ENCODE peak calls at places on chromosomes 6 and 20, in six cellular contexts. One of them, this sample, is unnamed.

GRCh38 chr20:9503530-9504251 is 10.7 kb upstream of the LAMP5 start:
- DNase-seq in stimulated activated naive B cell treated with anti-CD40 and anti-IgM and Interleukin-4, amounts not matched to agents 10 μg/mL and 1 μg/mL and 100 μg/mL, for 72 hours: no peak
- DNase-seq in CD8-positive, alpha-beta T cell: no peak
- DNase-seq in KBM-7: peak; percentile 7
- DNase-seq in left colon: no peak
- DNase-seq in fibroblast of the aortic adventitia: no peak
- DNase-seq in this sample: no peak

GRCh38 chr6:170263410-170263809 is 27.5 kb downstream of the DLL1 start:
- DNase-seq in stimulated activated naive B cell treated with anti-CD40 and anti-IgM and Interleukin-4, amounts not matched to agents 10 μg/mL and 1 μg/mL and 100 μg/mL, for 72 hours: no peak
- DNase-seq in CD8-positive, alpha-beta T cell: no peak
- DNase-seq in KBM-7: no peak
- DNase-seq in left colon: no peak
- DNase-seq in fibroblast of the aortic adventitia: no peak
- DNase-seq in this sample: no peak

GRCh38 chr6:70627500-70628254 is 40.0 kb upstream of the SMAP1 start:
- DNase-seq in stimulated activated naive B cell treated with anti-CD40 and anti-IgM and Interleukin-4, amounts not matched to agents 10 μg/mL and 1 μg/mL and 100 μg/mL, for 72 hours: no peak
- DNase-seq in CD8-positive, alpha-beta T cell: no peak
- DNase-seq in KBM-7: no peak
- DNase-seq in left colon: no peak
- DNase-seq in fibroblast of the aortic adventitia: no peak
- DNase-seq in this sample: no peak

GRCh38 chr6:152185158-152185574 is 377.7 kb downstream of the ESR1 start:
- DNase-seq in stimulated activated naive B cell treated with anti-CD40 and anti-IgM and Interleukin-4, amounts not matched to agents 10 μg/mL and 1 μg/mL and 100 μg/mL, for 72 hours: no peak
- DNase-seq in CD8-positive, alpha-beta T cell: no peak
- DNase-seq in KBM-7: no peak
- DNase-seq in left colon: no peak
- DNase-seq in fibroblast of the aortic adventitia: no peak
- DNase-seq in this sample: no peak

GRCh38 chr6:105974981-105975380 is 111.2 kb upstream of the PRDM1 start:
- DNase-seq in stimulated activated naive B cell treated with anti-CD40 and anti-IgM and Interleukin-4, amounts not matched to agents 10 μg/mL and 1 μg/mL and 100 μg/mL, for 72 hours: no peak
- DNase-seq in CD8-positive, alpha-beta T cell: no peak
- DNase-seq in KBM-7: no peak
- DNase-seq in left colon: no peak
- DNase-seq in fibroblast of the aortic adventitia: no peak
- DNase-seq in this sample: no peak

GRCh38 chr6:118709859-118710350 is 58.5 kb upstream of the CEP85L start:
- DNase-seq in stimulated activated naive B cell treated with anti-CD40 and anti-IgM and Interleukin-4, amounts not matched to agents 10 μg/mL and 1 μg/mL and 100 μg/mL, for 72 hours: peak; percentile 62
- DNase-seq in CD8-positive, alpha-beta T cell: peak; percentile 67
- DNase-seq in KBM-7: peak; percentile 95
- DNase-seq in left colon: peak; percentile 46
- DNase-seq in fibroblast of the aortic adventitia: no peak
- DNase-seq in this sample: peak; percentile 87

GRCh38 chr6:144714031-144714732 is 429.0 kb downstream of the UTRN start:
- DNase-seq in stimulated activated naive B cell treated with anti-CD40 and anti-IgM and Interleukin-4, amounts not matched to agents 10 μg/mL and 1 μg/mL and 100 μg/mL, for 72 hours: no peak
- DNase-seq in CD8-positive, alpha-beta T cell: no peak
- DNase-seq in KBM-7: no peak
- DNase-seq in left colon: no peak
- DNase-seq in fibroblast of the aortic adventitia: no peak
- DNase-seq in this sample: no peak

GRCh38 chr6:112639436-112639835 is 292.3 kb downstream of the RFPL4B start:
- DNase-seq in stimulated activated naive B cell treated with anti-CD40 and anti-IgM and Interleukin-4, amounts not matched to agents 10 μg/mL and 1 μg/mL and 100 μg/mL, for 72 hours: no peak
- DNase-seq in CD8-positive, alpha-beta T cell: no peak
- DNase-seq in KBM-7: no peak
- DNase-seq in left colon: no peak
- DNase-seq in fibroblast of the aortic adventitia: peak; percentile 54
- DNase-seq in this sample: peak; percentile 63

GRCh38 chr6:52317841-52318581 is 33.5 kb upstream of the MCM3 start:
- DNase-seq in stimulated activated naive B cell treated with anti-CD40 and anti-IgM and Interleukin-4, amounts not matched to agents 10 μg/mL and 1 μg/mL and 100 μg/mL, for 72 hours: no peak
- DNase-seq in CD8-positive, alpha-beta T cell: no peak
- DNase-seq in KBM-7: peak; percentile 22
- DNase-seq in left colon: no peak
- DNase-seq in fibroblast of the aortic adventitia: peak; percentile 68
- DNase-seq in this sample: peak; percentile 42

GRCh38 chr6:93036835-93037234 is 382.5 kb downstream of the EPHA7 start:
- DNase-seq in stimulated activated naive B cell treated with anti-CD40 and anti-IgM and Interleukin-4, amounts not matched to agents 10 μg/mL and 1 μg/mL and 100 μg/mL, for 72 hours: no peak
- DNase-seq in CD8-positive, alpha-beta T cell: no peak
- DNase-seq in KBM-7: peak; percentile 25
- DNase-seq in left colon: no peak
- DNase-seq in fibroblast of the aortic adventitia: peak; percentile 5
- DNase-seq in this sample: peak; percentile 12

GRCh38 chr6:160513836-160514235 is 150.2 kb downstream of the LPA start:
- DNase-seq in stimulated activated naive B cell treated with anti-CD40 and anti-IgM and Interleukin-4, amounts not matched to agents 10 μg/mL and 1 μg/mL and 100 μg/mL, for 72 hours: no peak
- DNase-seq in CD8-positive, alpha-beta T cell: no peak
- DNase-seq in KBM-7: no peak
- DNase-seq in left colon: no peak
- DNase-seq in fibroblast of the aortic adventitia: no peak
- DNase-seq in this sample: peak; percentile 22

GRCh38 chr20:25398363-25399037 is 7.9 kb upstream of the ABHD12 start:
- DNase-seq in stimulated activated naive B cell treated with anti-CD40 and anti-IgM and Interleukin-4, amounts not matched to agents 10 μg/mL and 1 μg/mL and 100 μg/mL, for 72 hours: no peak
- DNase-seq in CD8-positive, alpha-beta T cell: no peak
- DNase-seq in KBM-7: no peak
- DNase-seq in left colon: no peak
- DNase-seq in fibroblast of the aortic adventitia: no peak
- DNase-seq in this sample: no peak

GRCh38 chr20:9415426-9415825 is 99.0 kb upstream of the LAMP5 start:
- DNase-seq in stimulated activated naive B cell treated with anti-CD40 and anti-IgM and Interleukin-4, amounts not matched to agents 10 μg/mL and 1 μg/mL and 100 μg/mL, for 72 hours: no peak
- DNase-seq in CD8-positive, alpha-beta T cell: no peak
- DNase-seq in KBM-7: no peak
- DNase-seq in left colon: no peak
- DNase-seq in fibroblast of the aortic adventitia: no peak
- DNase-seq in this sample: no peak

GRCh38 chr6:157779705-157780604 is 43.1 kb upstream of the SNX9 start:
- DNase-seq in stimulated activated naive B cell treated with anti-CD40 and anti-IgM and Interleukin-4, amounts not matched to agents 10 μg/mL and 1 μg/mL and 100 μg/mL, for 72 hours: no peak
- DNase-seq in CD8-positive, alpha-beta T cell: no peak
- DNase-seq in KBM-7: no peak
- DNase-seq in left colon: no peak
- DNase-seq in fibroblast of the aortic adventitia: peak; percentile 16
- DNase-seq in this sample: peak; percentile 34

GRCh38 chr6:37141291-37142046 is 28.5 kb upstream of the PIM1 start:
- DNase-seq in stimulated activated naive B cell treated with anti-CD40 and anti-IgM and Interleukin-4, amounts not matched to agents 10 μg/mL and 1 μg/mL and 100 μg/mL, for 72 hours: no peak
- DNase-seq in CD8-positive, alpha-beta T cell: no peak
- DNase-seq in KBM-7: no peak
- DNase-seq in left colon: no peak
- DNase-seq in fibroblast of the aortic adventitia: peak; percentile 77
- DNase-seq in this sample: peak; percentile 84

GRCh38 chr20:11001767-11002540 is 328.2 kb upstream of the JAG1 start:
- DNase-seq in stimulated activated naive B cell treated with anti-CD40 and anti-IgM and Interleukin-4, amounts not matched to agents 10 μg/mL and 1 μg/mL and 100 μg/mL, for 72 hours: no peak
- DNase-seq in CD8-positive, alpha-beta T cell: no peak
- DNase-seq in KBM-7: no peak
- DNase-seq in left colon: no peak
- DNase-seq in fibroblast of the aortic adventitia: no peak
- DNase-seq in this sample: peak; percentile 72

GRCh38 chr6:159513914-159514313 is 179.1 kb downstream of the SOD2 start:
- DNase-seq in stimulated activated naive B cell treated with anti-CD40 and anti-IgM and Interleukin-4, amounts not matched to agents 10 μg/mL and 1 μg/mL and 100 μg/mL, for 72 hours: no peak
- DNase-seq in CD8-positive, alpha-beta T cell: no peak
- DNase-seq in KBM-7: no peak
- DNase-seq in left colon: no peak
- DNase-seq in fibroblast of the aortic adventitia: no peak
- DNase-seq in this sample: no peak

GRCh38 chr20:63331741-63332400 is 29.3 kb downstream of the CHRNA4 start:
- DNase-seq in stimulated activated naive B cell treated with anti-CD40 and anti-IgM and Interleukin-4, amounts not matched to agents 10 μg/mL and 1 μg/mL and 100 μg/mL, for 72 hours: no peak
- DNase-seq in CD8-positive, alpha-beta T cell: no peak
- DNase-seq in KBM-7: no peak
- DNase-seq in left colon: no peak
- DNase-seq in fibroblast of the aortic adventitia: no peak
- DNase-seq in this sample: no peak

GRCh38 chr6:2503816-2504494 is 246.8 kb downstream of the MYLK4 start:
- DNase-seq in stimulated activated naive B cell treated with anti-CD40 and anti-IgM and Interleukin-4, amounts not matched to agents 10 μg/mL and 1 μg/mL and 100 μg/mL, for 72 hours: no peak
- DNase-seq in CD8-positive, alpha-beta T cell: no peak
- DNase-seq in KBM-7: no peak
- DNase-seq in left colon: no peak
- DNase-seq in fibroblast of the aortic adventitia: no peak
- DNase-seq in this sample: peak; percentile 53

GRCh38 chr20:46970937-46971630 is 76.4 kb downstream of the EYA2 start:
- DNase-seq in stimulated activated naive B cell treated with anti-CD40 and anti-IgM and Interleukin-4, amounts not matched to agents 10 μg/mL and 1 μg/mL and 100 μg/mL, for 72 hours: no peak
- DNase-seq in CD8-positive, alpha-beta T cell: no peak
- DNase-seq in KBM-7: no peak
- DNase-seq in left colon: no peak
- DNase-seq in fibroblast of the aortic adventitia: peak; percentile 91
- DNase-seq in this sample: peak; percentile 79

GRCh38 chr6:109486068-109486467 is 3.0 kb upstream of the ZBTB24 start:
- DNase-seq in stimulated activated naive B cell treated with anti-CD40 and anti-IgM and Interleukin-4, amounts not matched to agents 10 μg/mL and 1 μg/mL and 100 μg/mL, for 72 hours: no peak
- DNase-seq in CD8-positive, alpha-beta T cell: no peak
- DNase-seq in KBM-7: no peak
- DNase-seq in left colon: peak; percentile 41
- DNase-seq in fibroblast of the aortic adventitia: no peak
- DNase-seq in this sample: no peak

GRCh38 chr6:14638932-14639875 is 521.6 kb downstream of the CD83 start:
- DNase-seq in stimulated activated naive B cell treated with anti-CD40 and anti-IgM and Interleukin-4, amounts not matched to agents 10 μg/mL and 1 μg/mL and 100 μg/mL, for 72 hours: peak; percentile 42
- DNase-seq in CD8-positive, alpha-beta T cell: no peak
- DNase-seq in KBM-7: peak; percentile 70
- DNase-seq in left colon: no peak
- DNase-seq in fibroblast of the aortic adventitia: peak; percentile 39
- DNase-seq in this sample: peak; percentile 52

GRCh38 chr6:16824804-16825777 is 63.8 kb upstream of the ATXN1 start:
- DNase-seq in stimulated activated naive B cell treated with anti-CD40 and anti-IgM and Interleukin-4, amounts not matched to agents 10 μg/mL and 1 μg/mL and 100 μg/mL, for 72 hours: peak; percentile 16
- DNase-seq in CD8-positive, alpha-beta T cell: no peak
- DNase-seq in KBM-7: peak; percentile 41
- DNase-seq in left colon: no peak
- DNase-seq in fibroblast of the aortic adventitia: no peak
- DNase-seq in this sample: no peak

GRCh38 chr20:24296477-24297380 is 172.7 kb upstream of the SYNDIG1 start:
- DNase-seq in stimulated activated naive B cell treated with anti-CD40 and anti-IgM and Interleukin-4, amounts not matched to agents 10 μg/mL and 1 μg/mL and 100 μg/mL, for 72 hours: no peak
- DNase-seq in CD8-positive, alpha-beta T cell: no peak
- DNase-seq in KBM-7: no peak
- DNase-seq in left colon: no peak
- DNase-seq in fibroblast of the aortic adventitia: peak; percentile 73
- DNase-seq in this sample: no peak

GRCh38 chr6:145086197-145086596 is 649.1 kb downstream of the EPM2A start:
- DNase-seq in stimulated activated naive B cell treated with anti-CD40 and anti-IgM and Interleukin-4, amounts not matched to agents 10 μg/mL and 1 μg/mL and 100 μg/mL, for 72 hours: no peak
- DNase-seq in CD8-positive, alpha-beta T cell: no peak
- DNase-seq in KBM-7: no peak
- DNase-seq in left colon: no peak
- DNase-seq in fibroblast of the aortic adventitia: peak; percentile 79
- DNase-seq in this sample: peak; percentile 76

GRCh38 chr6:108638993-108639392 is 78.3 kb downstream of the FOXO3 start:
- DNase-seq in stimulated activated naive B cell treated with anti-CD40 and anti-IgM and Interleukin-4, amounts not matched to agents 10 μg/mL and 1 μg/mL and 100 μg/mL, for 72 hours: no peak
- DNase-seq in CD8-positive, alpha-beta T cell: no peak
- DNase-seq in KBM-7: no peak
- DNase-seq in left colon: no peak
- DNase-seq in fibroblast of the aortic adventitia: no peak
- DNase-seq in this sample: no peak

GRCh38 chr6:33620158-33620583 is 951 bp upstream of the ITPR3 start:
- DNase-seq in stimulated activated naive B cell treated with anti-CD40 and anti-IgM and Interleukin-4, amounts not matched to agents 10 μg/mL and 1 μg/mL and 100 μg/mL, for 72 hours: no peak
- DNase-seq in CD8-positive, alpha-beta T cell: peak; percentile 36
- DNase-seq in KBM-7: peak; percentile 57
- DNase-seq in left colon: peak; percentile 59
- DNase-seq in fibroblast of the aortic adventitia: no peak
- DNase-seq in this sample: no peak

GRCh38 chr20:35166242-35166830 is 5.5 kb upstream of the PROCR start:
- DNase-seq in stimulated activated naive B cell treated with anti-CD40 and anti-IgM and Interleukin-4, amounts not matched to agents 10 μg/mL and 1 μg/mL and 100 μg/mL, for 72 hours: no peak
- DNase-seq in CD8-positive, alpha-beta T cell: no peak
- DNase-seq in KBM-7: peak; percentile 85
- DNase-seq in left colon: no peak
- DNase-seq in fibroblast of the aortic adventitia: no peak
- DNase-seq in this sample: peak; percentile 12

GRCh38 chr6:162443101-162443500 is 284.5 kb downstream of the PRKN start:
- DNase-seq in stimulated activated naive B cell treated with anti-CD40 and anti-IgM and Interleukin-4, amounts not matched to agents 10 μg/mL and 1 μg/mL and 100 μg/mL, for 72 hours: no peak
- DNase-seq in CD8-positive, alpha-beta T cell: no peak
- DNase-seq in KBM-7: no peak
- DNase-seq in left colon: no peak
- DNase-seq in fibroblast of the aortic adventitia: no peak
- DNase-seq in this sample: no peak

GRCh38 chr6:17599885-17600526 is at the start of gene FAM8A1:
- DNase-seq in stimulated activated naive B cell treated with anti-CD40 and anti-IgM and Interleukin-4, amounts not matched to agents 10 μg/mL and 1 μg/mL and 100 μg/mL, for 72 hours: peak; percentile 91
- DNase-seq in CD8-positive, alpha-beta T cell: peak; percentile 97
- DNase-seq in KBM-7: peak; percentile 89
- DNase-seq in left colon: peak; percentile 97
- DNase-seq in fibroblast of the aortic adventitia: peak; percentile 80
- DNase-seq in this sample: peak; percentile 84

GRCh38 chr6:42294759-42295158 is 77.1 kb upstream of the MRPS10 start:
- DNase-seq in stimulated activated naive B cell treated with anti-CD40 and anti-IgM and Interleukin-4, amounts not matched to agents 10 μg/mL and 1 μg/mL and 100 μg/mL, for 72 hours: no peak
- DNase-seq in CD8-positive, alpha-beta T cell: no peak
- DNase-seq in KBM-7: no peak
- DNase-seq in left colon: no peak
- DNase-seq in fibroblast of the aortic adventitia: peak; percentile 44
- DNase-seq in this sample: peak; percentile 84

GRCh38 chr6:149318581-149319286 is 1.2 kb downstream of the TAB2 start:
- DNase-seq in stimulated activated naive B cell treated with anti-CD40 and anti-IgM and Interleukin-4, amounts not matched to agents 10 μg/mL and 1 μg/mL and 100 μg/mL, for 72 hours: peak; percentile 42
- DNase-seq in CD8-positive, alpha-beta T cell: no peak
- DNase-seq in KBM-7: peak; percentile 39
- DNase-seq in left colon: no peak
- DNase-seq in fibroblast of the aortic adventitia: peak; percentile 45
- DNase-seq in this sample: peak; percentile 27

GRCh38 chr6:163164175-163164900 is 250.2 kb upstream of the QKI start:
- DNase-seq in stimulated activated naive B cell treated with anti-CD40 and anti-IgM and Interleukin-4, amounts not matched to agents 10 μg/mL and 1 μg/mL and 100 μg/mL, for 72 hours: no peak
- DNase-seq in CD8-positive, alpha-beta T cell: no peak
- DNase-seq in KBM-7: no peak
- DNase-seq in left colon: no peak
- DNase-seq in fibroblast of the aortic adventitia: no peak
- DNase-seq in this sample: no peak